ENCODE peak calls at places on chromosomes 2 and 18, in five cellular contexts. F is GM12878, E is HCT116, T is A549, S is K562. H is an unnamed sample.

GRCh38 chr18:80173060-80173459 is 64.0 kb downstream of the ADNP2 start:
- DNase-seq in E (no peak), F (no peak), S (no peak), T (no peak), H (no peak)

GRCh38 chr18:34866739-34867138 is 156.6 kb downstream of the DTNA start:
- DNase-seq in T (no peak), S (no peak), F (no peak), E (no peak), H (no peak)

GRCh38 chr2:213148572-213149331 is 2.7 kb downstream of the IKZF2 start:
- DNase-seq in S (no peak), F (no peak), E (no peak), T (no peak), H (no peak)

GRCh38 chr18:376307-376706 is 108.5 kb upstream of the THOC1 start:
- DNase-seq in S (no peak), T (no peak), F (no peak), E (no peak), H (no peak)

GRCh38 chr2:227939271-227940027 is 68.0 kb downstream of the DAW1 start:
- DNase-seq in S (no peak), F (no peak), T (peak), E (peak), H (peak)

GRCh38 chr2:104701471-104701911 is 152.4 kb upstream of the POU3F3 start:
- DNase-seq in T (no peak), S (no peak), F (no peak), E (no peak), H (no peak)

GRCh38 chr18:24446953-24447537 is 13.4 kb upstream of the HRH4 start:
- DNase-seq in E (no peak), T (no peak), F (no peak), S (no peak), H (no peak)

GRCh38 chr2:160305081-160305750 is 105.1 kb upstream of the ITGB6 start:
- DNase-seq in S (no peak), T (no peak), E (no peak), F (no peak), H (no peak)

GRCh38 chr2:220533485-220533884 is 906.1 kb downstream of the SLC4A3 start:
- DNase-seq in T (peak), E (peak), F (peak), S (peak), H (no peak)

GRCh38 chr18:38690626-38691025 is 1125.0 kb upstream of the CELF4 start:
- DNase-seq in S (no peak), F (no peak), T (no peak), E (no peak), H (no peak)

GRCh38 chr2:234593636-234594035 is 96.8 kb upstream of the ARL4C start:
- DNase-seq in T (no peak), F (no peak), S (no peak), E (no peak), H (no peak)

GRCh38 chr2:198324071-198324470 is 519.7 kb downstream of the PLCL1 start:
- DNase-seq in F (no peak), E (no peak), T (no peak), S (no peak), H (no peak)

GRCh38 chr2:74428675-74429074 is 7.1 kb downstream of the WDR54 start:
- DNase-seq in F (no peak), E (no peak), S (no peak), T (no peak), H (no peak)

GRCh38 chr2:40101076-40101688 is 322.1 kb upstream of the THUMPD2 start:
- DNase-seq in E (no peak), T (no peak), F (no peak), S (no peak), H (no peak)

GRCh38 chr2:43157506-43158232 is 68.7 kb downstream of the ZFP36L2 start:
- DNase-seq in E (no peak), T (no peak), F (no peak), S (no peak), H (no peak)

GRCh38 chr2:17857016-17857415 is 21.5 kb upstream of the KCNS3 start:
- DNase-seq in S (no peak), F (no peak), T (no peak), E (no peak), H (no peak)

GRCh38 chr2:74025971-74026612 is 41.4 kb downstream of the TET3 start:
- DNase-seq in E (no peak), S (no peak), F (no peak), T (no peak), H (no peak)

GRCh38 chr2:171432969-171433762 is 624 bp downstream of the METTL8 start:
- DNase-seq in S (peak), T (peak), E (peak), F (no peak), H (no peak)

GRCh38 chr2:166106431-166107015 is 21.3 kb downstream of the SCN1A start:
- DNase-seq in S (no peak), E (no peak), F (no peak), T (no peak), H (no peak)

GRCh38 chr2:186422226-186422625 is 63.8 kb upstream of the ZC3H15 start:
- DNase-seq in T (no peak), S (no peak), F (no peak), E (no peak), H (no peak)

GRCh38 chr2:203018181-203018580 is 3.5 kb downstream of the NBEAL1 start:
- DNase-seq in F (peak), S (no peak), T (no peak), E (no peak), H (no peak)

GRCh38 chr2:200127852-200128251 is 172.5 kb downstream of the MAIP1 start:
- DNase-seq in S (no peak), F (no peak), T (no peak), E (no peak), H (no peak)

GRCh38 chr2:161825429-161825828 is 201.2 kb downstream of the SLC4A10 start:
- DNase-seq in S (no peak), F (no peak), T (no peak), E (no peak), H (no peak)

GRCh38 chr2:241015439-241015838 is 17.0 kb downstream of the SNED1 start:
- DNase-seq in E (no peak), F (no peak), S (no peak), T (no peak), H (no peak)

GRCh38 chr18:37553633-37554398 is 11.8 kb downstream of the CELF4 start:
- DNase-seq in T (no peak), S (peak), E (no peak), F (no peak), H (no peak)

GRCh38 chr18:65752625-65753325 is 2.0 kb downstream of the CDH7 start:
- DNase-seq in E (no peak), F (no peak), T (no peak), S (no peak), H (no peak)

GRCh38 chr18:78430171-78430857 is 549.3 kb upstream of the SALL3 start:
- DNase-seq in S (no peak), E (no peak), T (no peak), F (no peak), H (no peak)

GRCh38 chr2:233241803-233242202 is 9.7 kb upstream of the ATG16L1 start:
- DNase-seq in E (no peak), F (no peak), T (no peak), S (peak), H (no peak)
- TF ChIP-seq RAD21 in E (no peak), F (no peak), T (no peak), S (no peak), H (no peak)

GRCh38 chr2:219125225-219125885 is 35.3 kb downstream of the NHEJ1 start:
- DNase-seq in T (peak), S (peak), E (peak), F (no peak), H (no peak)
- TF ChIP-seq RAD21 in T (no peak), S (no peak), E (no peak), F (no peak), H (no peak)

DNA sequence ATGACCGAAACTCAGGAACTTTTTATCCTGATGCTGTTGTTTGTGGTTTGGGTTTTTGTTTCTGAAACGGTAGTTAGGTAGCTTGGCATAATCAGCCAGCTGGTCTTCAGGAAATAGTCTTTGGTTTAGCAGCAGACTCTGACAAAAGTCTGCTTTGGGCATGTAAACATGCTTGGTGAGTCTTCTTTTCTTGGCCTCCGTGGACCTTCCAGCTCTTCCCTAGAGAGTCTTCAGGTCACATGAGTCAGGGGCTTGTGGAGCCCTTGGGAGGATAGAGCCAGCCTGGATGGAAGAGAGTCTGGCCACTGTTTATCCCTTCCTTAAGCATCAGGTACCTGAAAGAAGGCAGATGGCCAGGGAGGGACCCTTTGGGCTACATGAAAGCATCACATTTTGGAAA is 154.5 kb downstream of the MGAT5 start:
- DNase-seq in F (no peak), T (no peak), S (no peak), E (no peak), H (no peak)
- TF ChIP-seq RAD21 in F (no peak), T (no peak), S (no peak), E (no peak), H (no peak)

GRCh38 chr2:80519121-80519643 is 214.6 kb upstream of the LRRTM1 start:
- DNase-seq in T (no peak), F (no peak), S (no peak), E (no peak), H (no peak)
- TF ChIP-seq RAD21 in T (no peak), F (no peak), S (no peak), E (no peak), H (no peak)

GRCh38 chr2:16639431-16639830 is 26.2 kb downstream of the CYRIA start:
- DNase-seq in F (no peak), E (no peak), S (no peak), T (no peak), H (no peak)
- TF ChIP-seq RAD21 in F (no peak), E (no peak), S (no peak), T (no peak), H (no peak)

GRCh38 chr2:30341500-30342267 is 105.4 kb upstream of the LCLAT1 start:
- DNase-seq in F (no peak), E (no peak), T (no peak), S (no peak), H (no peak)
- TF ChIP-seq RAD21 in F (no peak), E (peak), T (no peak), S (no peak), H (no peak)

DNA sequence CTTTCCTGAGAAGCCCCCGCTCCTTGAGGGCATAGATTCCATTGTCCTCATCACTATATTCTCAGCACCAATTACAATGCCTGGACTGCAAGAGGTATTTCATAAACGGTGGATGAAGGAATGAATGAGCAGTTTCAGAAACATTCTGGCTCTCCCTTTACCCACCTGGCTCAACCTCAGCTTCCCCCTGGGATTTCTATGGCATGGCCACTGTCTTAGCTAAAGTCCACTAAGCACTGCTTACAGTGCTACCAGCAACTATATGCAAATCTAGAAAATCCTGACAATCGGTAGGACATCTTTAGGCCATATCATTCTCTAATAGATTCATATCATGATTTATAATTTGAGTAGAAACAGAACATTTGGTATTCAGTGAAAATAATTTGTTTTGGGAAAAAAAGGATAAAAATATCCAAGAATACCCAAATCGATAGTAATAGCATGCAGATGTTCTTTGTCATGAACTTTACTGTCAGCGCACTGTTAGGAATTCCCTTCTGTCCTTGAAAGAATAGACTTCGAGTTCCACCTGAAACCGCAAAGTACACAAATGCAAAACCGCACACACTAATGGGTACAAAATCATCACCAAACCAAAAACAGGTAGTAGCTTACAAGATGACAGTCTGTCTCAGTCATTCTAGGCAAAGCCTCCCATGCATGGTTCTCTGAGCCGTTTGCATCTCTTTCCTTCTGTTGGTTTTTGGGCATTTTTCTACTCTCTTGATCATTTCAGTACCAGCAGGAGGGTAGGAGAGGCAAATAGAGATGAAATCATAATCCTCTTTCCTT is 303.6 kb upstream of the ID2 start:
- DNase-seq in T (no peak), E (no peak), F (peak), S (no peak), H (no peak)
- TF ChIP-seq RAD21 in T (no peak), E (no peak), F (peak), S (no peak), H (no peak)

DNA sequence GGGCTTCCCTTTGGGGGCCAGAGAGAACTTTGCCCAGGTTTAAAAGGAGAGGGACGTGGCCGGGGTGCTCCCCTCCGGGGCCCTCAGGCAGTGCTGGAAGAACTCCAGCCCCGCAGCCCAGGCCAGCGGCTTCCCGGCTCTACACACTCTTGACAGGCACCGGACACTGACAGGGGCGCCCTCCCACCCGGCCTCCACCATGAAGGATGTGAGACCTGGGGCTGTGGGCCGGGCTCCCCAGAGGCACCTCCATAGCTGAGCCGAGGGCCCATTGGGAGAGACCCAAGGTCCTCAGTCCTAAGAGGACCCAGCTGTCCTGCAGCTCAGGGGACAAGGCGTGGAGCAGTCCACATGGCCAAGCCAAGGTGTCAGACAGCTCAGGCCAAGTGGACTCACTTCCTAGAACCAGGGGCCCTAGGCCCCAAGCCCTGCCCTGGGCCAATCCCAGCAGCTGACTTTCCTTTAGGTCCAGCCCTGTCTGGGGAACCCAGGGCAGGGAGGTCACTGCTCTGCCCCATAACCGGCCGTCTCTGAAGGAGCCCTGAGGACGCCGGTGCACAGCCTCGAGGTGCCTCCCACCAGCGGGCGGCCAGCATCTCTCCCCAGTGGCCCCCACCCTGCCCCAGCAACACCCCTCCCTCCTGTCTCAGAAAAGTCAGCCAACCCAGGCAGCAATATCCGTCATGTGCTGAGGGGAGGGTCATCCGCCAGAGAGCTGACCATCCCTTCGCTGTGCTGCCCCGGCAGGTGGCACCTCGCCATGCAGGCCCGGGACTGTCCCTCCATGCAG is 51.8 kb downstream of the BIN1 start:
- DNase-seq in T (no peak), E (no peak), F (no peak), S (no peak), H (no peak)
- TF ChIP-seq RAD21 in T (no peak), E (no peak), F (no peak), S (no peak), H (no peak)